ENCODE peak calls at places on chromosome 18, in six cellular contexts. One of them, this sample, is unnamed.

GRCh38 chr18:26839609-26840008 is 25.9 kb downstream of the AQP4 start:
- DNase-seq in stimulated activated naive CD4-positive, alpha-beta T cell: no peak
- DNase-seq in HT-29: no peak
- DNase-seq in aorta: no peak
- DNase-seq in NCI-H1417: no peak
- DNase-seq in DMS153: no peak
- DNase-seq in this sample: no peak

GRCh38 chr18:55301196-55301540 is 286.8 kb downstream of the TCF4 start:
- DNase-seq in stimulated activated naive CD4-positive, alpha-beta T cell: no peak
- DNase-seq in HT-29: no peak
- DNase-seq in aorta: no peak
- DNase-seq in NCI-H1417: no peak
- DNase-seq in DMS153: no peak
- DNase-seq in this sample: no peak

GRCh38 chr18:26176134-26176533 is 42.5 kb downstream of the PSMA8 start:
- DNase-seq in stimulated activated naive CD4-positive, alpha-beta T cell: no peak
- DNase-seq in HT-29: no peak
- DNase-seq in aorta: no peak
- DNase-seq in NCI-H1417: no peak
- DNase-seq in DMS153: no peak
- DNase-seq in this sample: no peak

GRCh38 chr18:22188551-22189267 is 19.3 kb downstream of the GATA6 start:
- DNase-seq in stimulated activated naive CD4-positive, alpha-beta T cell: no peak
- DNase-seq in HT-29: no peak
- DNase-seq in aorta: no peak
- DNase-seq in NCI-H1417: no peak
- DNase-seq in DMS153: no peak
- DNase-seq in this sample: no peak

GRCh38 chr18:58087928-58088722 is 44.1 kb downstream of the NEDD4L start:
- DNase-seq in stimulated activated naive CD4-positive, alpha-beta T cell: no peak
- DNase-seq in HT-29: peak
- DNase-seq in aorta: no peak
- DNase-seq in NCI-H1417: no peak
- DNase-seq in DMS153: peak
- DNase-seq in this sample: no peak

GRCh38 chr18:13264986-13265900 is 46.7 kb downstream of the LDLRAD4 start:
- DNase-seq in stimulated activated naive CD4-positive, alpha-beta T cell: no peak
- DNase-seq in HT-29: no peak
- DNase-seq in aorta: no peak
- DNase-seq in NCI-H1417: no peak
- DNase-seq in DMS153: no peak
- DNase-seq in this sample: peak

GRCh38 chr18:12811191-12811950 is 72.7 kb downstream of the PTPN2 start:
- DNase-seq in stimulated activated naive CD4-positive, alpha-beta T cell: no peak
- DNase-seq in HT-29: no peak
- DNase-seq in aorta: no peak
- DNase-seq in NCI-H1417: no peak
- DNase-seq in DMS153: no peak
- DNase-seq in this sample: no peak

GRCh38 chr18:27996792-27997191 is 180.1 kb downstream of the CDH2 start:
- DNase-seq in stimulated activated naive CD4-positive, alpha-beta T cell: no peak
- DNase-seq in HT-29: no peak
- DNase-seq in aorta: no peak
- DNase-seq in NCI-H1417: no peak
- DNase-seq in DMS153: no peak
- DNase-seq in this sample: no peak

GRCh38 chr18:68972176-68972575 is 174.3 kb downstream of the CCDC102B start:
- DNase-seq in stimulated activated naive CD4-positive, alpha-beta T cell: no peak
- DNase-seq in HT-29: no peak
- DNase-seq in aorta: no peak
- DNase-seq in NCI-H1417: no peak
- DNase-seq in DMS153: no peak
- DNase-seq in this sample: no peak

GRCh38 chr18:63216911-63217311 is 102.7 kb downstream of the BCL2 start:
- DNase-seq in stimulated activated naive CD4-positive, alpha-beta T cell: no peak
- DNase-seq in HT-29: no peak
- DNase-seq in aorta: no peak
- DNase-seq in NCI-H1417: no peak
- DNase-seq in DMS153: no peak
- DNase-seq in this sample: no peak

GRCh38 chr18:63676526-63676925 is 14.8 kb upstream of the SERPINB3 start:
- DNase-seq in stimulated activated naive CD4-positive, alpha-beta T cell: no peak
- DNase-seq in HT-29: peak
- DNase-seq in aorta: no peak
- DNase-seq in NCI-H1417: peak
- DNase-seq in DMS153: no peak
- DNase-seq in this sample: no peak

GRCh38 chr18:5865521-5865920 is 29.8 kb downstream of the TMEM200C start:
- DNase-seq in stimulated activated naive CD4-positive, alpha-beta T cell: no peak
- DNase-seq in HT-29: no peak
- DNase-seq in aorta: no peak
- DNase-seq in NCI-H1417: no peak
- DNase-seq in DMS153: no peak
- DNase-seq in this sample: no peak

GRCh38 chr18:49238433-49239042 is 221.9 kb downstream of the DYM start:
- DNase-seq in stimulated activated naive CD4-positive, alpha-beta T cell: no peak
- DNase-seq in HT-29: peak
- DNase-seq in aorta: no peak
- DNase-seq in NCI-H1417: peak
- DNase-seq in DMS153: no peak
- DNase-seq in this sample: no peak

GRCh38 chr18:498901-499300 is 1.6 kb downstream of the COLEC12 start:
- DNase-seq in stimulated activated naive CD4-positive, alpha-beta T cell: no peak
- DNase-seq in HT-29: no peak
- DNase-seq in aorta: no peak
- DNase-seq in NCI-H1417: no peak
- DNase-seq in DMS153: no peak
- DNase-seq in this sample: no peak

GRCh38 chr18:47627030-47627429 is 303.4 kb downstream of the SMAD2 start:
- DNase-seq in stimulated activated naive CD4-positive, alpha-beta T cell: no peak
- DNase-seq in HT-29: no peak
- DNase-seq in aorta: no peak
- DNase-seq in NCI-H1417: no peak
- DNase-seq in DMS153: no peak
- DNase-seq in this sample: no peak

GRCh38 chr18:2293109-2293839 is 278.0 kb downstream of the METTL4 start:
- DNase-seq in stimulated activated naive CD4-positive, alpha-beta T cell: no peak
- DNase-seq in HT-29: no peak
- DNase-seq in aorta: no peak
- DNase-seq in NCI-H1417: no peak
- DNase-seq in DMS153: no peak
- DNase-seq in this sample: no peak

GRCh38 chr18:55328301-55328700 is 259.7 kb downstream of the TCF4 start:
- DNase-seq in stimulated activated naive CD4-positive, alpha-beta T cell: no peak
- DNase-seq in HT-29: no peak
- DNase-seq in aorta: no peak
- DNase-seq in NCI-H1417: no peak
- DNase-seq in DMS153: no peak
- DNase-seq in this sample: no peak

GRCh38 chr18:58222439-58223125 is 178.6 kb downstream of the NEDD4L start:
- DNase-seq in stimulated activated naive CD4-positive, alpha-beta T cell: no peak
- DNase-seq in HT-29: peak
- DNase-seq in aorta: no peak
- DNase-seq in NCI-H1417: no peak
- DNase-seq in DMS153: no peak
- DNase-seq in this sample: no peak

GRCh38 chr18:5456577-5457466 is 87.0 kb downstream of the EPB41L3 start:
- DNase-seq in stimulated activated naive CD4-positive, alpha-beta T cell: peak
- DNase-seq in HT-29: no peak
- DNase-seq in aorta: no peak
- DNase-seq in NCI-H1417: no peak
- DNase-seq in DMS153: no peak
- DNase-seq in this sample: no peak

GRCh38 chr18:36662000-36662399 is 166.8 kb downstream of the TPGS2 start:
- DNase-seq in stimulated activated naive CD4-positive, alpha-beta T cell: no peak
- DNase-seq in HT-29: peak
- DNase-seq in aorta: no peak
- DNase-seq in NCI-H1417: peak
- DNase-seq in DMS153: no peak
- DNase-seq in this sample: no peak

GRCh38 chr18:62329676-62330454 is 4.8 kb downstream of the TNFRSF11A start:
- DNase-seq in stimulated activated naive CD4-positive, alpha-beta T cell: no peak
- DNase-seq in HT-29: peak
- DNase-seq in aorta: peak
- DNase-seq in NCI-H1417: no peak
- DNase-seq in DMS153: peak
- DNase-seq in this sample: no peak

GRCh38 chr18:42030586-42031182 is 75.7 kb downstream of the PIK3C3 start:
- DNase-seq in stimulated activated naive CD4-positive, alpha-beta T cell: no peak
- DNase-seq in HT-29: peak
- DNase-seq in aorta: no peak
- DNase-seq in NCI-H1417: peak
- DNase-seq in DMS153: no peak
- DNase-seq in this sample: no peak

GRCh38 chr18:70376137-70376913 is 87.5 kb downstream of the SOCS6 start:
- DNase-seq in stimulated activated naive CD4-positive, alpha-beta T cell: no peak
- DNase-seq in HT-29: no peak
- DNase-seq in aorta: no peak
- DNase-seq in NCI-H1417: no peak
- DNase-seq in DMS153: no peak
- DNase-seq in this sample: no peak

GRCh38 chr18:62486290-62486964 is 36.4 kb upstream of the ZCCHC2 start:
- DNase-seq in stimulated activated naive CD4-positive, alpha-beta T cell: no peak
- DNase-seq in HT-29: peak
- DNase-seq in aorta: no peak
- DNase-seq in NCI-H1417: peak
- DNase-seq in DMS153: peak
- DNase-seq in this sample: no peak

GRCh38 chr18:35311506-35311905 is 21.5 kb upstream of the ZSCAN30 start:
- DNase-seq in stimulated activated naive CD4-positive, alpha-beta T cell: no peak
- DNase-seq in HT-29: peak
- DNase-seq in aorta: no peak
- DNase-seq in NCI-H1417: no peak
- DNase-seq in DMS153: no peak
- DNase-seq in this sample: no peak

This sample was measured in suprapubic skin.